ENCODE peak calls at places on chromosome 1, in seven cellular contexts. A is SK-N-SH, C is K562, H is H1, W is HCT116, N is HepG2, Y is GM12878. I is an unnamed sample.

GRCh38 chr1:11518791-11519628 is 40.1 kb downstream of the DISP3 start:
- DNase-seq in N (no peak), H (no peak), A (no peak), C (no peak), W (no peak), Y (no peak), I (no peak)

GRCh38 chr1:1177452-1178206 is 3.9 kb downstream of the TTLL10 start:
- DNase-seq in H (no peak), W (no peak), A (no peak), N (no peak), C (no peak), Y (no peak), I (no peak)

GRCh38 chr1:207174913-207175312 is 70.9 kb downstream of the C4BPA start:
- DNase-seq in A (no peak), N (no peak), H (no peak), W (no peak), Y (no peak), C (no peak), I (no peak)

GRCh38 chr1:74506311-74506710 is 6.1 kb downstream of the LRRC53 start:
- DNase-seq in Y (no peak), C (no peak), H (no peak), A (peak), N (no peak), W (no peak), I (no peak)

GRCh38 chr1:187870567-187870966 is 1041.8 kb downstream of the PLA2G4A start:
- DNase-seq in C (no peak), A (no peak), H (no peak), W (no peak), N (no peak), Y (no peak), I (no peak)

GRCh38 chr1:218433744-218434143 is 88.6 kb downstream of the TGFB2 start:
- DNase-seq in A (no peak), W (no peak), C (no peak), H (no peak), N (no peak), Y (no peak), I (no peak)

GRCh38 chr1:234901491-234902049 is 227.1 kb downstream of the TOMM20 start:
- DNase-seq in A (no peak), Y (no peak), W (no peak), C (no peak), N (no peak), H (no peak), I (no peak)

GRCh38 chr1:42767510-42767924 is 468 bp downstream of the C1orf50 start:
- DNase-seq in C (no peak), H (no peak), N (peak), W (no peak), A (no peak), Y (no peak), I (no peak)

GRCh38 chr1:226813671-226814591 is 56.5 kb upstream of the PSEN2 start:
- DNase-seq in W (no peak), A (no peak), Y (no peak), H (no peak), C (no peak), N (no peak), I (no peak)
- TF ChIP-seq JUND in W (no peak), A (no peak), Y (no peak), H (no peak), C (no peak), N (no peak), I (no peak)

GRCh38 chr1:232038704-232039103 is 412.1 kb downstream of the DISC1 start:
- DNase-seq in C (no peak), Y (no peak), N (no peak), W (no peak), H (no peak), A (no peak), I (no peak)
- TF ChIP-seq JUND in C (no peak), Y (no peak), N (no peak), W (no peak), H (no peak), A (no peak), I (no peak)

DNA sequence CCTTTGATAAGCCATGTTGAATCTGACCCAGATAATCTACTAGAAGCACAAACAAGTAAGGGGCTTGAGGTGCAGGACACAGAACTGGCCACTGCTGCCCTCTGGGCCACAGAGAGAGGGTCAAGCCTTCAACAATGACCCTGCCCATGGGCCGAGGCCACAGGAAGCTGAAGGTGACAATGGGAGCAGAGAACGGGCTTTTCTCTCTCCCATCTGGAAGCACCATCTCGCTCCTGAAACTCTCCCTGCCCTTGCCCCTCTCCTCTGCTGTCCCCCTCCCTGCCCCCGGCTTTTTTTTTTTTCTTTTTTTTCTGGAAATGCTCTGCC is 133.1 kb upstream of the DUSP10 start:
- DNase-seq in Y (no peak), W (no peak), N (no peak), A (no peak), C (no peak), H (no peak), I (no peak)
- TF ChIP-seq JUND in Y (no peak), W (no peak), N (no peak), A (no peak), C (no peak), H (no peak), I (no peak)

GRCh38 chr1:152997911-152998310 is 3.6 kb upstream of the SPRR3 start:
- DNase-seq in Y (no peak), N (no peak), H (no peak), W (no peak), A (no peak), C (no peak), I (peak)
- TF ChIP-seq JUND in Y (no peak), N (no peak), H (no peak), W (no peak), A (no peak), C (no peak), I (no peak)